ENCODE peak calls at places on chromosomes 16 and 17, in eight cellular contexts. B, G, L, Z, H, R, V and C are unnamed samples.
A peak's percentile ranks its signal among the peaks of the same experiment; 100 is the strongest.

GRCh38 chr17:34620458-34620857 is 41.1 kb downstream of the TMEM132E start:
- DNase-seq in B (no peak), G (no peak), L (no peak), Z (no peak), H (no peak), R (no peak), V (no peak), C (no peak)

GRCh38 chr16:28563218-28563617 is 9.5 kb downstream of the SGF29 start:
- DNase-seq in B (no peak), G (no peak), L (no peak), Z (no peak), H (no peak), R (no peak), V (no peak), C (no peak)

GRCh38 chr17:16352303-16352837 is 899 bp downstream of the CENPV start:
- DNase-seq in B (peak; percentile 26), G (peak; percentile 40), L (no peak), Z (peak; percentile 66), H (peak; percentile 63), R (peak; percentile 29), V (peak; percentile 39), C (peak; percentile 66)

GRCh38 chr17:40490289-40490853 is 11.1 kb downstream of the TNS4 start:
- DNase-seq in B (no peak), G (no peak), L (peak; percentile 40), Z (peak; percentile 92), H (peak; percentile 85), R (peak; percentile 91), V (peak; percentile 65), C (no peak)

GRCh38 chr17:68197091-68197996 is 50.5 kb upstream of the AMZ2 start:
- DNase-seq in B (no peak), G (no peak), L (no peak), Z (no peak), H (no peak), R (no peak), V (peak; percentile 70), C (no peak)

GRCh38 chr16:78962457-78962929 is 638.0 kb downstream of the MAF start:
- DNase-seq in B (no peak), G (no peak), L (no peak), Z (no peak), H (no peak), R (no peak), V (no peak), C (no peak)

GRCh38 chr16:73329363-73330306 is 281.7 kb upstream of the ZFHX3 start:
- DNase-seq in B (no peak), G (no peak), L (no peak), Z (no peak), H (no peak), R (no peak), V (no peak), C (peak; percentile 12)

GRCh38 chr17:32907583-32907982 is 20.4 kb upstream of the TMEM98 start:
- DNase-seq in B (no peak), G (no peak), L (no peak), Z (no peak), H (no peak), R (no peak), V (no peak), C (no peak)

GRCh38 chr17:28878981-28879380 is 18.6 kb downstream of the FLOT2 start:
- DNase-seq in B (no peak), G (no peak), L (no peak), Z (peak; percentile 42), H (no peak), R (peak; percentile 61), V (no peak), C (no peak)

GRCh38 chr16:76955629-76956028 is 235.4 kb upstream of the MON1B start:
- DNase-seq in B (no peak), G (no peak), L (no peak), Z (no peak), H (no peak), R (peak; percentile 18), V (no peak), C (no peak)

GRCh38 chr17:73754886-73755285 is 110.6 kb upstream of the SDK2 start:
- DNase-seq in B (no peak), G (no peak), L (no peak), Z (no peak), H (no peak), R (no peak), V (no peak), C (no peak)

GRCh38 chr16:73071131-73071940 is 23.4 kb upstream of the ZFHX3 start:
- DNase-seq in B (no peak), G (no peak), L (no peak), Z (peak; percentile 44), H (peak; percentile 87), R (peak; percentile 62), V (peak; percentile 67), C (peak; percentile 41)

GRCh38 chr17:50935201-50936124 is 69.3 kb upstream of the TOB1 start:
- DNase-seq in B (no peak), G (no peak), L (peak; percentile 58), Z (no peak), H (peak; percentile 95), R (peak; percentile 30), V (peak; percentile 97), C (no peak)

GRCh38 chr16:129075-129474 is 9.4 kb downstream of the NPRL3 start:
- DNase-seq in B (no peak), G (no peak), L (no peak), Z (no peak), H (no peak), R (no peak), V (no peak), C (no peak)

GRCh38 chr16:67482260-67482924 is 955 bp downstream of the AGRP start:
- DNase-seq in B (no peak), G (peak; percentile 3), L (no peak), Z (no peak), H (no peak), R (no peak), V (no peak), C (no peak)

GRCh38 chr16:14344292-14344691 is 273.2 kb downstream of the MRTFB start:
- DNase-seq in B (no peak), G (no peak), L (no peak), Z (no peak), H (no peak), R (no peak), V (no peak), C (no peak)

GRCh38 chr16:4407543-4408322 is 8.7 kb downstream of the CORO7 start:
- DNase-seq in B (no peak), G (no peak), L (no peak), Z (peak; percentile 33), H (peak; percentile 62), R (peak; percentile 32), V (peak; percentile 60), C (no peak)

GRCh38 chr17:1643293-1643998 is 2.1 kb downstream of the SCARF1 start:
- DNase-seq in B (peak; percentile 79), G (peak; percentile 48), L (no peak), Z (peak; percentile 59), H (no peak), R (no peak), V (peak; percentile 67), C (peak; percentile 45)

GRCh38 chr17:47072881-47073280 is 93.8 kb upstream of the RPRML start:
- DNase-seq in B (no peak), G (no peak), L (peak; percentile 10), Z (no peak), H (no peak), R (no peak), V (no peak), C (no peak)

GRCh38 chr17:72697602-72698146 is 394.8 kb downstream of the SLC39A11 start:
- DNase-seq in B (no peak), G (no peak), L (no peak), Z (no peak), H (no peak), R (no peak), V (no peak), C (no peak)

GRCh38 chr17:2435181-2435741 is 34.4 kb upstream of the MNT start:
- DNase-seq in B (no peak), G (no peak), L (no peak), Z (peak; percentile 64), H (no peak), R (peak; percentile 32), V (no peak), C (peak; percentile 64)

GRCh38 chr17:42354956-42355843 is 33.0 kb downstream of the STAT3 start:
- DNase-seq in B (no peak), G (no peak), L (no peak), Z (peak; percentile 79), H (no peak), R (peak; percentile 76), V (no peak), C (no peak)

GRCh38 chr17:74354123-74354522 is 7.5 kb downstream of the BTBD17 start:
- DNase-seq in B (no peak), G (peak; percentile 65), L (no peak), Z (peak; percentile 27), H (no peak), R (no peak), V (no peak), C (peak; percentile 57)

GRCh38 chr17:40312131-40312731 is 3.3 kb downstream of the RARA start:
- DNase-seq in B (no peak), G (no peak), L (peak; percentile 68), Z (no peak), H (peak; percentile 95), R (no peak), V (peak; percentile 84), C (no peak)